ENCODE peak calls at places on chromosome 19, in nine cellular contexts. N is stimulated activated CD4-positive, alpha-beta T cell treated with anti-CD3 and anti-CD28 coated beads, Interleukin-1b, Interleukin-23, amount 100 ng/mL, for 24 hours; B is GM12864; G is left ventricle myocardium superior; R is esophagus muscularis mucosa; W is activated T-helper 2 cell treated with anti-CD3 and anti-CD28 coated beads, Interferon-gamma antibody, Interleukin-2, Interleukin-4, amounts not matched to agents 10 μg/mL and 5 μg/mL and 100 μg/mL, durations not matched to agents 14 hours and 24 hours and 36 hours; K is stimulated activated effector memory CD8-positive, alpha-beta T cell treated with anti-CD3 and anti-CD28 coated beads, Interleukin-12 subunit alpha, Interleukin-12 subunit beta, amount 100 ng/mL, for 72 hours; L is heart left ventricle; X is T-helper 17 cell. F is an unnamed sample.

GRCh38 chr19:9149976-9150375 is 9.8 kb downstream of the ZNF317 start:
- DNase-seq in K (no peak), G (no peak), R (no peak), L (no peak), X (no peak), B (no peak), N (no peak), W (no peak), F (no peak)

GRCh38 chr19:33724723-33725060 is 72.0 kb upstream of the KCTD15 start:
- DNase-seq in R (no peak), L (no peak), W (no peak), X (no peak), K (no peak), G (no peak), N (no peak), B (no peak), F (no peak)

GRCh38 chr19:13981467-13981866 is 24.7 kb downstream of the RFX1 start:
- DNase-seq in G (no peak), B (no peak), K (no peak), W (no peak), N (no peak), L (no peak), X (no peak), R (no peak), F (no peak)

GRCh38 chr19:17337675-17338439 is 504 bp downstream of the GTPBP3 start:
- DNase-seq in X (no peak), W (peak; percentile 42), N (no peak), K (no peak), R (no peak), L (no peak), B (no peak), G (peak; percentile 37), F (no peak)

GRCh38 chr19:43474986-43475705 is 9.7 kb upstream of the LYPD3 start:
- DNase-seq in K (peak; percentile 90), G (peak; percentile 96), X (peak; percentile 93), B (peak; percentile 31), L (peak; percentile 97), N (peak; percentile 94), W (peak; percentile 89), R (peak; percentile 99), F (peak; percentile 97)

GRCh38 chr19:13154911-13155471 is 4.8 kb downstream of the IER2 start:
- DNase-seq in N (peak; percentile 62), L (peak; percentile 55), B (peak; percentile 66), K (peak; percentile 56), G (peak; percentile 63), X (peak; percentile 65), R (peak; percentile 93), W (peak; percentile 68), F (peak; percentile 92)

GRCh38 chr19:48397636-48398328 is 4.3 kb downstream of the GRIN2D start:
- DNase-seq in B (no peak), G (no peak), R (no peak), L (no peak), W (no peak), K (no peak), X (no peak), N (no peak), F (no peak)

GRCh38 chr19:48064509-48064908 is 20.6 kb upstream of the CABP5 start:
- DNase-seq in L (no peak), K (no peak), N (no peak), R (no peak), X (no peak), B (no peak), W (no peak), G (no peak), F (no peak)

GRCh38 chr19:19490247-19490968 is 24.9 kb downstream of the TSSK6 start:
- DNase-seq in K (peak; percentile 65), X (peak; percentile 56), R (peak; percentile 94), G (peak; percentile 75), W (peak; percentile 73), B (peak; percentile 64), N (peak; percentile 68), L (peak; percentile 80), F (peak; percentile 73)

GRCh38 chr19:21483589-21484170 is 21.7 kb upstream of the ZNF429 start:
- DNase-seq in K (peak; percentile 62), W (peak; percentile 15), R (no peak), B (no peak), X (peak; percentile 41), L (peak; percentile 65), N (peak; percentile 47), G (peak; percentile 82), F (peak; percentile 40)

GRCh38 chr19:6402834-6403608 is 10.1 kb upstream of the GTF2F1 start:
- DNase-seq in B (no peak), W (no peak), X (no peak), L (no peak), G (peak; percentile 59), R (no peak), N (no peak), K (no peak), F (no peak)

GRCh38 chr19:47447470-47448359 is 24.0 kb downstream of the SLC8A2 start:
- DNase-seq in R (no peak), B (no peak), G (peak; percentile 47), K (peak; percentile 46), W (peak; percentile 68), X (peak; percentile 33), N (peak; percentile 26), L (no peak), F (no peak)

GRCh38 chr19:49816616-49817015 is 1.5 kb upstream of the MED25 start:
- DNase-seq in N (no peak), W (no peak), X (no peak), K (no peak), R (no peak), B (no peak), L (no peak), G (no peak), F (no peak)

GRCh38 chr19:54162241-54162805 is 2.8 kb upstream of the LENG1 start:
- DNase-seq in B (peak; percentile 29), N (peak; percentile 69), R (peak; percentile 97), K (peak; percentile 63), W (peak; percentile 77), X (peak; percentile 71), L (peak; percentile 82), G (peak; percentile 88), F (peak; percentile 95)

GRCh38 chr19:33683881-33684549 is 62.3 kb downstream of the CHST8 start:
- DNase-seq in G (peak; percentile 56), R (no peak), B (no peak), L (no peak), N (no peak), X (no peak), K (no peak), W (no peak), F (peak; percentile 31)

GRCh38 chr19:31641591-31641990 is 292.4 kb upstream of the TSHZ3 start:
- DNase-seq in B (no peak), K (no peak), L (no peak), G (no peak), R (no peak), X (no peak), N (no peak), W (no peak), F (no peak)

GRCh38 chr19:571127-571974 is 1.0 kb upstream of the BSG start:
- DNase-seq in X (peak; percentile 30), L (peak; percentile 32), N (no peak), B (no peak), W (peak; percentile 54), G (peak; percentile 44), K (peak; percentile 36), R (no peak), F (peak; percentile 66)

GRCh38 chr19:4430760-4431159 is 26.8 kb downstream of the UBXN6 start:
- DNase-seq in N (no peak), X (no peak), B (no peak), L (no peak), W (no peak), R (no peak), K (no peak), G (no peak), F (peak; percentile 57)

GRCh38 chr19:40633207-40633606 is 32.0 kb downstream of the LTBP4 start:
- DNase-seq in B (no peak), N (no peak), K (no peak), R (no peak), L (no peak), W (no peak), G (no peak), X (no peak), F (no peak)

GRCh38 chr19:48274938-48275337 is 5.1 kb downstream of the ZNF114 start:
- DNase-seq in X (no peak), K (no peak), W (no peak), L (no peak), N (no peak), B (no peak), G (no peak), R (no peak), F (no peak)

GRCh38 chr19:14337510-14337909 is 43.7 kb upstream of the ADGRE5 start:
- DNase-seq in R (no peak), G (no peak), X (no peak), B (no peak), K (no peak), L (no peak), W (peak; percentile 27), N (no peak), F (no peak)

GRCh38 chr19:10805075-10805757 is 30.8 kb downstream of the TMED1 start:
- DNase-seq in B (no peak), R (no peak), N (no peak), X (no peak), W (no peak), L (no peak), K (no peak), G (no peak), F (peak; percentile 54)

GRCh38 chr19:49491030-49491803 is 3.8 kb downstream of the RPL13A start:
- DNase-seq in W (no peak), G (no peak), N (no peak), X (no peak), R (no peak), B (no peak), K (no peak), L (no peak), F (no peak)

GRCh38 chr19:42368765-42369164 is 21.3 kb downstream of the CNFN start:
- DNase-seq in L (no peak), B (no peak), X (no peak), R (no peak), W (no peak), N (no peak), K (no peak), G (no peak), F (no peak)

GRCh38 chr19:18733196-18733647 is 49.7 kb downstream of the CRTC1 start:
- DNase-seq in X (no peak), G (peak; percentile 74), W (no peak), L (peak; percentile 46), R (no peak), K (no peak), B (no peak), N (no peak), F (no peak)

GRCh38 chr19:45130888-45131615 is 29.7 kb downstream of the NKPD1 start:
- DNase-seq in N (no peak), L (no peak), R (no peak), G (no peak), K (no peak), W (no peak), B (no peak), X (no peak), F (no peak)

GRCh38 chr19:55189424-55189823 is 9.3 kb upstream of the SYT5 start:
- DNase-seq in X (no peak), L (peak; percentile 53), B (no peak), G (peak; percentile 48), W (no peak), N (no peak), K (no peak), R (no peak), F (no peak)

GRCh38 chr19:18831524-18832330 is at the start of gene UPF1:
- DNase-seq in N (peak; percentile 95), R (peak; percentile 96), L (peak; percentile 96), B (peak; percentile 74), X (peak; percentile 99), G (peak; percentile 97), W (peak; percentile 95), K (peak; percentile 93), F (peak; percentile 98)